ENCODE peak calls at places on chromosomes 11 and 22, in six cellular contexts. R is NCI-H1417 treated with DMSO at 0.1 percent for 48 hours, C is AG09319, W is OCI-M1, J is T-helper 1 cell, F is kidney tubule cell. X is an unnamed sample.

GRCh38 chr22:48923165-48923875 is 904.4 kb downstream of the BRD1 start:
- DNase-seq in R (no peak), C (no peak), W (no peak), J (no peak), F (no peak), X (no peak)

GRCh38 chr11:97937501-97937900 is 1083.2 kb upstream of the CNTN5 start:
- DNase-seq in R (no peak), C (no peak), W (no peak), J (no peak), F (peak; percentile 4), X (peak; percentile 0)

GRCh38 chr22:37210041-37210803 is 2.1 kb downstream of the SSTR3 start:
- DNase-seq in R (no peak), C (no peak), W (no peak), J (no peak), F (no peak), X (no peak)

GRCh38 chr22:32142600-32142999 is 16.5 kb downstream of the C22orf42 start:
- DNase-seq in R (no peak), C (no peak), W (no peak), J (no peak), F (no peak), X (no peak)

GRCh38 chr22:43171019-43171491 is 15.9 kb downstream of the TTLL12 start:
- DNase-seq in R (no peak), C (no peak), W (no peak), J (no peak), F (no peak), X (no peak)

GRCh38 chr11:101428918-101429317 is 154.9 kb downstream of the TRPC6 start:
- DNase-seq in R (no peak), C (no peak), W (peak; percentile 32), J (no peak), F (peak; percentile 41), X (no peak)

GRCh38 chr11:122977455-122978302 is 4.0 kb downstream of the BSX start:
- DNase-seq in R (no peak), C (no peak), W (no peak), J (no peak), F (no peak), X (no peak)

GRCh38 chr22:23529166-23530103 is 50.7 kb downstream of the IGLL1 start:
- DNase-seq in R (no peak), C (no peak), W (no peak), J (no peak), F (no peak), X (no peak)

GRCh38 chr11:2890466-2891241 is 5.1 kb upstream of the CDKN1C start:
- DNase-seq in R (no peak), C (no peak), W (no peak), J (no peak), F (peak; percentile 57), X (no peak)

GRCh38 chr11:23723861-23724260 is 773.0 kb upstream of the LUZP2 start:
- DNase-seq in R (no peak), C (no peak), W (no peak), J (no peak), F (peak; percentile 71), X (no peak)

GRCh38 chr11:27158763-27159679 is 118.4 kb downstream of the BBOX1 start:
- DNase-seq in R (peak; percentile 13), C (peak; percentile 58), W (peak; percentile 78), J (no peak), F (peak; percentile 80), X (peak; percentile 47)

GRCh38 chr22:39178206-39179111 is 26.0 kb upstream of the CBX7 start:
- DNase-seq in R (no peak), C (no peak), W (no peak), J (no peak), F (no peak), X (no peak)

X was measured in GM04504.